ENCODE peak calls at places on chromosomes 13 and 19, in five cellular contexts. R, H, W, G and U are unnamed samples.

GRCh38 chr13:32804673-32805260 is 211.5 kb upstream of the KL start:
- DNase-seq in W (peak; percentile 46), H (no peak), R (no peak), G (no peak), U (no peak)

GRCh38 chr13:113759525-113760137 is 605 bp downstream of the TMEM255B start:
- DNase-seq in H (no peak), R (peak; percentile 81), W (peak; percentile 26), G (no peak), U (peak; percentile 60)

GRCh38 chr13:59111711-59112110 is 1052.0 kb downstream of the DIAPH3 start:
- DNase-seq in H (no peak), R (no peak), G (no peak), W (peak; percentile 76), U (no peak)

GRCh38 chr19:46842791-46843190 is 7.9 kb downstream of the AP2S1 start:
- DNase-seq in G (no peak), R (no peak), H (no peak), W (no peak), U (no peak)

GRCh38 chr19:16041571-16042386 is 34.5 kb upstream of the TPM4 start:
- DNase-seq in H (peak; percentile 64), W (peak; percentile 69), R (peak; percentile 97), G (peak; percentile 88), U (peak; percentile 79)

GRCh38 chr13:99467764-99468163 is 33.5 kb upstream of the TM9SF2 start:
- DNase-seq in R (no peak), H (no peak), G (no peak), W (peak; percentile 43), U (no peak)

GRCh38 chr19:49409441-49410029 is 13.7 kb downstream of the PTH2 start:
- DNase-seq in R (no peak), H (no peak), G (peak; percentile 32), W (no peak), U (no peak)

GRCh38 chr13:98650376-98651107 is 73.6 kb upstream of the STK24 start:
- DNase-seq in G (peak; percentile 93), H (no peak), R (no peak), W (no peak), U (no peak)

GRCh38 chr13:111007209-111007608 is 92.3 kb upstream of the ANKRD10 start:
- DNase-seq in H (no peak), G (no peak), R (no peak), W (no peak), U (no peak)

GRCh38 chr19:13241321-13242104 is 91.3 kb downstream of the IER2 start:
- DNase-seq in H (peak; percentile 63), G (no peak), W (no peak), R (no peak), U (no peak)

GRCh38 chr19:49684251-49684982 is 5.0 kb upstream of the ADM5 start:
- DNase-seq in W (no peak), R (no peak), G (no peak), H (no peak), U (no peak)

GRCh38 chr13:106497079-106497478 is 38.4 kb downstream of the EFNB2 start:
- DNase-seq in W (no peak), G (no peak), R (no peak), H (no peak), U (no peak)

GRCh38 chr13:83377486-83377885 is 504.8 kb downstream of the SLITRK1 start:
- DNase-seq in H (no peak), R (no peak), G (no peak), W (peak; percentile 80), U (no peak)

GRCh38 chr13:114234645-114235421 is at the start of gene CDC16:
- DNase-seq in R (peak; percentile 96), G (peak; percentile 96), W (peak; percentile 94), H (peak; percentile 83), U (peak; percentile 91)

GRCh38 chr13:94494021-94494420 is 14.5 kb upstream of the DCT start:
- DNase-seq in G (no peak), W (no peak), R (no peak), H (no peak), U (no peak)

GRCh38 chr19:12666305-12667048 is at the start of the genes MAN2B1 and WDR83:
- DNase-seq in R (peak; percentile 91), W (peak; percentile 48), G (peak; percentile 83), H (peak; percentile 80), U (peak; percentile 76)

GRCh38 chr13:31797154-31797775 is 57.9 kb downstream of the RXFP2 start:
- DNase-seq in W (peak; percentile 58), R (no peak), G (peak; percentile 14), H (no peak), U (no peak)

GRCh38 chr13:22447132-22447886 is 733.5 kb upstream of the SGCG start:
- DNase-seq in H (no peak), R (no peak), G (no peak), W (no peak), U (peak; percentile 36)

GRCh38 chr19:6610934-6611370 is 20.0 kb upstream of the CD70 start:
- DNase-seq in G (no peak), R (no peak), H (no peak), W (peak; percentile 63), U (no peak)

GRCh38 chr13:34833562-34834182 is 108.4 kb upstream of the NBEA start:
- DNase-seq in R (no peak), W (no peak), G (no peak), H (no peak), U (no peak)

GRCh38 chr19:54154603-54155345 is 4.7 kb downstream of the LENG1 start:
- DNase-seq in H (peak; percentile 78), R (no peak), W (no peak), G (no peak), U (no peak)

GRCh38 chr13:22773475-22773874 is 407.3 kb upstream of the SGCG start:
- DNase-seq in H (no peak), R (no peak), G (no peak), W (no peak), U (no peak)

GRCh38 chr13:53545340-53545941 is 516.8 kb downstream of the OLFM4 start:
- DNase-seq in G (no peak), W (no peak), H (no peak), R (no peak), U (no peak)

GRCh38 chr13:45393941-45394570 is 24.1 kb downstream of the SLC25A30 start:
- DNase-seq in H (no peak), R (no peak), G (peak; percentile 61), W (peak; percentile 56), U (no peak)

GRCh38 chr13:72727417-72728289 is at the start of the genes BORA and MZT1:
- DNase-seq in W (peak; percentile 98), R (peak; percentile 97), G (peak; percentile 96), H (peak; percentile 95), U (peak; percentile 95)

GRCh38 chr19:23060016-23060415 is 56.8 kb upstream of the ZNF730 start:
- DNase-seq in W (no peak), R (no peak), H (no peak), G (no peak), U (no peak)

GRCh38 chr13:75636339-75637095 is 387 bp downstream of the LMO7 start:
- DNase-seq in W (peak; percentile 39), H (peak; percentile 46), G (peak; percentile 24), R (peak; percentile 81), U (peak; percentile 15)

GRCh38 chr19:44611812-44612295 is 1.5 kb upstream of the IGSF23 start:
- DNase-seq in H (no peak), W (no peak), G (no peak), R (no peak), U (no peak)

GRCh38 chr19:51980116-51980736 is 6.4 kb downstream of the ZNF350 start:
- DNase-seq in R (no peak), G (no peak), H (no peak), W (no peak), U (no peak)

GRCh38 chr19:48670699-48671455 is 1.9 kb downstream of the NTN5 start:
- DNase-seq in H (no peak), W (no peak), R (no peak), G (no peak), U (no peak)

GRCh38 chr13:39900106-39900750 is 244.8 kb downstream of the COG6 start:
- DNase-seq in W (peak; percentile 63), G (no peak), H (no peak), R (no peak), U (no peak)

GRCh38 chr13:32754179-32754578 is 167.9 kb downstream of the PDS5B start:
- DNase-seq in H (no peak), W (no peak), G (no peak), R (no peak), U (no peak)

GRCh38 chr19:35789195-35789977 is 14.0 kb downstream of the ARHGAP33 start:
- DNase-seq in W (no peak), H (no peak), R (no peak), G (no peak), U (no peak)

GRCh38 chr13:75368167-75368566 is 113.8 kb downstream of the TBC1D4 start:
- DNase-seq in G (peak; percentile 26), H (no peak), R (no peak), W (peak; percentile 93), U (peak; percentile 87)

GRCh38 chr13:101917475-101917810 is 465.0 kb downstream of the ITGBL1 start:
- DNase-seq in G (no peak), W (no peak), R (peak; percentile 64), H (no peak), U (no peak)

GRCh38 chr13:95137096-95137495 is 164.2 kb downstream of the ABCC4 start:
- DNase-seq in W (no peak), G (no peak), H (no peak), R (no peak), U (no peak)

GRCh38 chr13:105276571-105276970 is 1258.9 kb downstream of the EFNB2 start:
- DNase-seq in W (no peak), G (no peak), R (no peak), H (no peak), U (no peak)

GRCh38 chr19:4713384-4713951 is 10.2 kb downstream of the DPP9 start:
- DNase-seq in H (no peak), W (peak; percentile 96), R (peak; percentile 87), G (peak; percentile 92), U (peak; percentile 77)
- H3K4me1 ChIP-seq in H (no peaks in the 10 kb centered on the region), W (peaks cover 27% of the 10 kb centered on the region), R (no peaks in the 10 kb centered on the region), G (peaks cover 18% of the 10 kb centered on the region), U (peaks cover 59% of the 10 kb centered on the region)

GRCh38 chr13:42867232-42867631 is 85.8 kb downstream of the FAM216B start:
- DNase-seq in R (no peak), W (no peak), G (no peak), H (no peak), U (no peak)
- H3K36me3 ChIP-seq in R (no peaks in the 10 kb centered on the region), W (no peaks in the 10 kb centered on the region), G (no peaks in the 10 kb centered on the region), H (no peaks in the 10 kb centered on the region), U (no peaks in the 10 kb centered on the region)

DNA sequence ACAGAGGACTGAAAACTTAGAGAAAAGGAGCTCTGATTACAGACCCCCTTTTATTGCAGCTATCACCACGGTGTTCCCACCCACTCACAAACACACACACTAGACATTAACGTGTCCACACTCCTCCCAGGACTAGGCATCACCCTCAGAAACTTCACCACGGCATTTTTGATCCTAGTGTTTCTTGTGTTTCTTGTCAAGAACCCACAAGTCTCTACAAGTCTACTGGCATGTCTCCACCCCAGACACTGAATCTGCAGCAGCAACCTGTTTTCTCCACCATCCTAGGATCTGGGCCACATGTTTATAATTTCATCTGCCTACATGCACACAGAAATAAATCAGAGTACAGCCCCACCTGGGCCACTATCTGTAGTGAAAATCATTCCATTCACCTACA is 4.3 kb downstream of the ZNF486 start:
- DNase-seq in W (no peak), R (no peak), G (no peak), H (no peak), U (no peak)
- H3K4me3 ChIP-seq in W (no peak overlapping the region), R (no peak overlapping the region), G (no peak overlapping the region), H (no peak overlapping the region), U (no peak overlapping the region)

GRCh38 chr13:42878721-42879120 is 97.3 kb downstream of the FAM216B start:
- DNase-seq in R (no peak), W (no peak), G (no peak), H (no peak), U (no peak)
- H3K4me1 ChIP-seq in R (no peaks in the 10 kb centered on the region), W (peaks cover 4% of the 10 kb centered on the region), G (peaks cover 2% of the 10 kb centered on the region), H (no peaks in the 10 kb centered on the region), U (peaks cover 1% of the 10 kb centered on the region)